ENCODE peak calls at places on chromosomes 1 and 21, in six cellular contexts. I, V, J, D, Q and M are unnamed samples.

GRCh38 chr1:214990619-214991018 is 91.9 kb upstream of the KCNK2 start:
- DNase-seq in D (no peak), Q (no peak), J (peak), V (peak), I (no peak), M (no peak)

GRCh38 chr1:55129194-55129728 is 85.9 kb downstream of the USP24 start:
- DNase-seq in V (peak), J (peak), I (no peak), D (no peak), Q (no peak), M (no peak)

GRCh38 chr1:6911974-6912373 is 126.7 kb downstream of the CAMTA1 start:
- DNase-seq in V (peak), I (no peak), D (no peak), J (no peak), Q (no peak), M (no peak)

GRCh38 chr1:7290971-7291970 is 479.8 kb upstream of the VAMP3 start:
- DNase-seq in I (peak), Q (no peak), J (no peak), D (no peak), V (peak), M (no peak)

GRCh38 chr1:205484985-205485967 is 19.2 kb upstream of the CDK18 start:
- DNase-seq in I (peak), J (no peak), Q (peak), V (peak), D (peak), M (no peak)

GRCh38 chr1:11413907-11414495 is 65.0 kb upstream of the DISP3 start:
- DNase-seq in V (no peak), D (peak), J (no peak), Q (no peak), I (no peak), M (no peak)

GRCh38 chr21:39087238-39087975 is 95.8 kb downstream of the PSMG1 start:
- DNase-seq in V (no peak), Q (no peak), I (peak), D (peak), J (no peak), M (peak)

GRCh38 chr1:6922096-6922931 is 137.1 kb downstream of the CAMTA1 start:
- DNase-seq in D (peak), I (peak), V (peak), Q (no peak), J (peak), M (no peak)

GRCh38 chr1:13652238-13652637 is 47.8 kb upstream of the PRDM2 start:
- DNase-seq in D (no peak), I (no peak), J (no peak), V (no peak), Q (no peak), M (no peak)

GRCh38 chr1:165306543-165307434 is 49.7 kb downstream of the LMX1A start:
- DNase-seq in D (no peak), J (no peak), V (no peak), Q (no peak), I (no peak), M (no peak)

GRCh38 chr1:15048437-15048980 is 105.0 kb upstream of the TMEM51 start:
- DNase-seq in V (no peak), J (no peak), Q (no peak), I (no peak), D (no peak), M (no peak)

GRCh38 chr1:234958066-234958701 is 170.5 kb downstream of the TOMM20 start:
- DNase-seq in I (no peak), V (no peak), D (no peak), J (no peak), Q (no peak), M (peak)

GRCh38 chr1:20343149-20343936 is 52.7 kb downstream of the VWA5B1 start:
- DNase-seq in I (no peak), D (peak), V (no peak), Q (no peak), J (no peak), M (no peak)

GRCh38 chr1:19432943-19433609 is 52.3 kb downstream of the CAPZB start:
- DNase-seq in D (peak), J (no peak), I (no peak), Q (no peak), V (peak), M (no peak)

GRCh38 chr1:118862755-118863154 is 125.4 kb downstream of the TBX15 start:
- DNase-seq in Q (no peak), I (no peak), V (no peak), D (no peak), J (no peak), M (no peak)

GRCh38 chr1:182301467-182302198 is 90.0 kb downstream of the GLUL start:
- DNase-seq in D (no peak), V (peak), I (peak), J (peak), Q (peak), M (no peak)

GRCh38 chr1:161119379-161120061 is 1.6 kb downstream of the NIT1 start:
- DNase-seq in J (no peak), Q (peak), D (no peak), V (peak), I (no peak), M (no peak)

GRCh38 chr1:17485280-17485679 is 45.8 kb upstream of the RCC2 start:
- DNase-seq in Q (peak), J (no peak), D (no peak), I (no peak), V (peak), M (no peak)

GRCh38 chr1:167763525-167764220 is 41.9 kb downstream of the MPZL1 start:
- DNase-seq in J (no peak), D (no peak), V (no peak), I (no peak), Q (no peak), M (no peak)

GRCh38 chr21:40504825-40505224 is 342.1 kb downstream of the DSCAM start:
- DNase-seq in V (no peak), Q (no peak), I (no peak), D (no peak), J (no peak), M (no peak)

GRCh38 chr1:68327414-68327813 is 95.1 kb upstream of the WLS start:
- DNase-seq in I (no peak), Q (no peak), J (no peak), D (no peak), V (peak), M (no peak)
- H3K4me3 ChIP-seq in I (no peak), Q (no peak), J (no peak), D (no peak), V (no peak), M (no peak)

GRCh38 chr1:28745653-28746173 is 9.0 kb downstream of the YTHDF2 start:
- DNase-seq in Q (no peak), J (no peak), D (no peak), I (no peak), V (no peak), M (no peak)
- H3K4me3 ChIP-seq in Q (no peak), J (no peak), D (no peak), I (no peak), V (no peak), M (no peak)

DNA sequence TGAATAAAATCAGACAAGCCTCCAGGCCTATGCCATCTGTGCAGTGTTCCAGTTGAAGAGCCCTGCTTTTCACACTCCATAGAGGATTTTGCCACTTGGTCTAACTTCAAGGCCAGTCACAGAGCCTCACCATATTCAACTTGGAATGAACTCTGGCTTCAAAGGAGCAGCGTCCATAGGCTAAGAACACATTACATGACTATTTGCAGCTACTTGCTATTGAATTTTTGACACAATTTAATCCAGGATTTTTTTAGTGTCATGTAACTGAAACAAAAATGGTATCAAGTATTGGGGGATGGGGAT is 2.7 kb upstream of the GBP4 start:
- DNase-seq in I (no peak), V (no peak), D (no peak), J (no peak), Q (no peak), M (no peak)
- H3K4me3 ChIP-seq in I (no peak), V (no peak), D (no peak), J (no peak), Q (no peak), M (no peak)

GRCh38 chr21:45976666-45977335 is 4.8 kb upstream of the COL6A1 start:
- DNase-seq in V (no peak), Q (no peak), D (peak), J (no peak), I (no peak), M (peak)
- H3K4me3 ChIP-seq in V (no peak), Q (no peak), D (no peak), J (no peak), I (no peak), M (no peak)

GRCh38 chr1:49106438-49106837 is 329.7 kb upstream of the BEND5 start:
- DNase-seq in J (no peak), D (no peak), V (no peak), I (no peak), Q (no peak), M (no peak)
- H3K4me3 ChIP-seq in J (no peak), D (no peak), V (no peak), I (no peak), Q (no peak), M (no peak)

DNA sequence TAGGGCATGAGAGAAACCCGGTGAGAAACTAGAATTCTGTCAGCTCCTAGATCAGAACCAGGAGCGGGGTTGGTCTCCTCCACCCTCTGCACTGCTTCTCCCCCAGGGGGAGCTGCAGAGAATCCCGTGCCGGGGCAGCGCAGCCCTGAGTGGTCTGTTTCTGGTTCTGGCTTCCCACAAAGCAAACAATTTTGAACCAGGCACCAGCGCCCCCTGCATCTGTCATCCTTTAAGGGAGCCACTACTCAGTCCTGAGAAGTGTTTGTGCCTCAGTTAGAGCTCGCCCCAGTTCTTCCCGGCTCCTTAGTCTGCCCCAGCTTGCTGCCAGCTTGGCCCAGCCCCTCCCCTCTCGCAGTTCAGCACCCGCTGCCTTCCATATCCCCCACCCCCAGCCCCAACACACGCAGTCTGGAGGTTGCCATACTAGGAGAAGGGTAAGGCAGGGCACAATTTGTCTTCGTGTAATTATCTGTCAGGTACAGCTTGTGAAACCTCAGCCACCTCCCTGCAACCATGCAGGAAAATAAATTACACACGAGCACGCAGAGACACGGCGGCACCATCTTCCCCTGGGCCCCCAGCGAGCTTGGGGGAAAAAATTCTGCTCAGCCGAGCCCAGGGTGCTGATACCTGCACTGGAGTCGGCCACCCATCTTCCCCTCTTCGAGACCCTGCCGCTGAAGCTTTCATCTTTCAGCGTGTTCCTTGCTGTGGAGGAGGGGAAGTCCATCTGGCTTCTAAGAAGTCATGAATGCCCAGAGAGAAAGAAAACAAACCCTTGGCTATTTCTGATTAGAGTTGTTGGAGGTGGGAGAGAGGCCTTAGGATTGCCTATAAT is 62.6 kb upstream of the CD1D start:
- DNase-seq in I (peak), Q (peak), V (peak), J (no peak), D (peak), M (no peak)
- H3K4me3 ChIP-seq in I (no peak), Q (no peak), V (peak), J (no peak), D (no peak), M (peak)

DNA sequence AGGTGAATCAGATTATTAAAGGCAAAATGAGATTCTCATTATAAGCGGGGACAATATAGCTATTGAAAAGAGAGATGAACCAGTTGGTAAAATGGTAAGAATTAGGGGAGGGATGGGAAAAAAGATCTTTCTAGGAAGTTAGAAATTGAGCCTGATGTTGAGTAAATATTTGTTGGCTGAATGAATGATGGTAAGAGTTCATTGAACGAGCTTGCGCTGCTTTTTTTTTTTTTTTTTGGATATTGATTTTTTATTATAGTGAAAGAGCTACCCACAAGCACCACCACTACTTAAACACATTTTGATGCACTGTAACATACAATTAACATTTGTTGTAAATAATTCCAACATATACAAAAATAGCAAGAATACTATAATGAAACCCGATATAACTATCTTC is 1.1 kb upstream of the GCLM start:
- DNase-seq in Q (no peak), J (no peak), D (no peak), I (no peak), V (no peak), M (no peak)
- H3K4me3 ChIP-seq in Q (peak), J (no peak), D (no peak), I (no peak), V (no peak), M (no peak)

DNA sequence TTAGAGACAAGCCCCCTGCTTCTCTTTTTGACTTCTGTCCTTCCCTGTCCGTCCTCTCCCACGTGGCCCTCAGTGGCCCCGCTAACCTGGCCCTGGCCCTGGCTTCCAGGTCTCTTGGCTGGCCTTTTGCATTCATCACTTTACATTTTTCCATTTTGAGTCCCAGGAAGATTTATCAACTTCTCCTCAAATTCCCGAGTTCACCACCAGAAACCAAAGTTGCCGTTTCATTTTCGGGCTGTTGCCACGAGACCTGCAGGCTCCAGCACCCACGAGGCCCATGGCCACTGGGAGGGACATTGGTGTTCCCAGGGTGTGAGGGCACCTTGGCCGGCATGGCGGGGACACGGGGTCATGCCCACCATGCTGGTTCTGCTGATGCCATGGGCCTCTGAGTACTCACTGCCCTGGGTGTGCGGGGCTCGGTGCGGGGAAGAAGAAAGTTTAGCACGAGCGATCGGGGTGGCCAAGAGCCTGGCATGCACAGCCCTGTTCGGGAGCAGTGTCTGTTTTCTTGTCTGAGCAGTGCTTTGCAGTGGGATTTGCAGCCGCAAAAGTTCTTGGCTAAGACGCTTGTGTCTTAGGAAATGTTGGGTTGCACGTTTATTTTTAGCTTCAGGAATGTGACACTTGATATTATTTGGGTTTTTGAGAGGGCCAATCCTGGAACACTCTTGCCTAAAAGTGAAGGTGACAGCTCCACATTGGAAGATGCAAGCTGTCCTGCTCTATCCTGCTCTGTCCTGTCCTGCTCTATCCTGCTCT is 40.4 kb upstream of the ADARB1 start:
- DNase-seq in J (peak), Q (no peak), V (peak), I (no peak), D (peak), M (no peak)
- H3K4me3 ChIP-seq in J (peak), Q (no peak), V (no peak), I (peak), D (no peak), M (peak)

DNA sequence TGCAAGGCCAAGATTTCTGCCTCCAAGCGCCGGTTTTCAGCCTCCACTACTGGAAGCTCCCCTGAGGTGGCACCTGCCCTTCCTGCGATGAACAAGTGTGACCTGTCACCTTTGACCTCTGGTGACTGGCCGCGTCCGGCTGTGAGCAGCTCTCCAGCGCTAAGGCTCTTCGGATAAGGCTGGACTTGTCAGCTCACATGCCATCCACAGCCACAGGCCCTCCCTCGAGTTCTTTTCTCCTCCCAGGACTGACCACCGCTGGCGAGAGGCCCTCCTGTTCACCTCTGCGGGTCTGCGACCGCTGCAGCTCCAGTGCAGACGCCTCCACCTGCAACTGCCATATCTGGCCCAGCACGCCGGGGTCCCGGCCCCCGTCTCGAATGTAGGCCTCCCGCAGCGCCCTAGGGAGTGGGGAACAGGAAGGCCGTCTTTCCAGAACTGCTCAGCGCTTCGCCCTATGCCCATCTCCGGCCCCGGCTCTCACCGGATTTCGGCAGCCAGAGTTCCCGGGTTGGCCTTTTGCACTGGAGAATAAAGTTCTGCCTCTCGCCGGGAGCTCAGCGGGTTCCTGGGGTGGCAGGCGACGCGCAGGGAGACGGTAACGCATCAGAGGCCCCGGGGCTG is 1.5 kb downstream of the CCDC17 start:
- DNase-seq in J (no peak), V (no peak), D (peak), I (no peak), Q (no peak), M (peak)
- H3K4me3 ChIP-seq in J (no peak), V (no peak), D (no peak), I (peak), Q (no peak), M (peak)

GRCh38 chr1:89996415-89997110 is 1.7 kb downstream of the ZNF326 start:
- DNase-seq in Q (no peak), I (no peak), D (no peak), V (no peak), J (no peak), M (no peak)
- H3K4me3 ChIP-seq in Q (peak), I (peak), D (peak), V (peak), J (peak), M (peak)